ENCODE peak calls at places on chromosomes 11 and 22, in four cellular contexts. Y is AG09319, Z is uterus, B is ureter. P is an unnamed sample.

GRCh38 chr11:1484716-1485503 is 1.7 kb downstream of the MOB2 start:
- DNase-seq in Z (no peak), B (no peak), Y (no peak), P (peak; percentile 88)

GRCh38 chr22:37267128-37267587 is 15.2 kb upstream of the CYTH4 start:
- DNase-seq in Z (no peak), B (no peak), Y (no peak), P (no peak)

GRCh38 chr22:48889209-48889830 is 938.4 kb downstream of the BRD1 start:
- DNase-seq in B (peak; percentile 14), Z (no peak), Y (no peak), P (no peak)

GRCh38 chr11:71418643-71419042 is 29.6 kb downstream of the DHCR7 start:
- DNase-seq in Y (no peak), Z (no peak), B (no peak), P (no peak)

GRCh38 chr22:30640361-30640760 is 4.8 kb downstream of the SLC35E4 start:
- DNase-seq in B (no peak), Z (no peak), Y (no peak), P (no peak)

GRCh38 chr11:18612394-18612793 is 12.8 kb downstream of the MISFA start:
- DNase-seq in Y (no peak), Z (no peak), B (no peak), P (no peak)

GRCh38 chr11:10305262-10305963 is 540 bp downstream of the ADM start:
- DNase-seq in B (no peak), Z (peak; percentile 44), Y (no peak), P (peak; percentile 44)

GRCh38 chr11:8768625-8769333 is 86.2 kb downstream of the RPL27A start:
- DNase-seq in Z (no peak), Y (peak; percentile 89), B (no peak), P (peak; percentile 80)

GRCh38 chr22:48004038-48004437 is 1241.6 kb downstream of the TBC1D22A start:
- DNase-seq in Y (no peak), B (no peak), Z (no peak), P (no peak)

GRCh38 chr11:111408789-111409727 is 30.0 kb upstream of the POU2AF1 start:
- DNase-seq in Y (peak; percentile 49), Z (no peak), B (no peak), P (no peak)

P was measured in tibial artery.